ENCODE peak calls at places on chromosomes 5 and 9, in five cellular contexts. U, G, B, V and O are unnamed samples.

GRCh38 chr9:123002754-123003153 is 30.7 kb upstream of the GPR21 start:
- DNase-seq in V (no peak), B (no peak), U (no peak), G (no peak), O (no peak)

GRCh38 chr9:109272745-109273144 is 48.1 kb downstream of the EPB41L4B start:
- DNase-seq in G (no peak), B (no peak), U (no peak), V (no peak), O (no peak)

GRCh38 chr5:142845954-142846398 is 75.8 kb downstream of the ARHGAP26 start:
- DNase-seq in U (no peak), G (no peak), B (no peak), V (no peak), O (no peak)

GRCh38 chr5:134873494-134873893 is 677 bp upstream of the TXNDC15 start:
- DNase-seq in V (no peak), B (no peak), U (no peak), G (no peak), O (no peak)

GRCh38 chr5:65184780-65185179 is 296.9 kb downstream of the ADAMTS6 start:
- DNase-seq in B (no peak), V (no peak), G (no peak), U (no peak), O (no peak)

GRCh38 chr5:91499943-91500531 is 116.9 kb upstream of the ARRDC3 start:
- DNase-seq in U (no peak), B (no peak), V (no peak), G (no peak), O (no peak)

GRCh38 chr5:58410441-58410840 is 49.4 kb downstream of the PLK2 start:
- DNase-seq in U (no peak), V (no peak), B (peak; percentile 29), G (no peak), O (no peak)

GRCh38 chr5:14676320-14676719 is 11.8 kb downstream of the OTULIN start:
- DNase-seq in B (no peak), G (no peak), V (no peak), U (peak; percentile 38), O (no peak)

GRCh38 chr9:88589656-88590055 is 54.7 kb downstream of the NXNL2 start:
- DNase-seq in U (no peak), B (no peak), V (no peak), G (no peak), O (no peak)

GRCh38 chr9:117095116-117095515 is 319.7 kb downstream of the ASTN2 start:
- DNase-seq in G (no peak), B (no peak), V (no peak), U (no peak), O (no peak)

GRCh38 chr9:127269440-127269839 is 4.9 kb downstream of the GARNL3 start:
- DNase-seq in B (no peak), U (no peak), G (no peak), V (no peak), O (no peak)

GRCh38 chr5:108054349-108054748 is 327.5 kb downstream of the FBXL17 start:
- DNase-seq in B (no peak), U (no peak), V (no peak), G (no peak), O (no peak)

GRCh38 chr5:138466900-138467710 is 1.8 kb downstream of the EGR1 start:
- DNase-seq in U (no peak), V (no peak), B (peak; percentile 12), G (peak; percentile 51), O (peak; percentile 25)

GRCh38 chr5:95440825-95441224 is 49.7 kb downstream of the FAM81B start:
- DNase-seq in G (no peak), U (no peak), B (no peak), V (no peak), O (no peak)

GRCh38 chr5:124630767-124631704 is 115.4 kb downstream of the ZNF608 start:
- DNase-seq in G (no peak), B (no peak), U (no peak), V (no peak), O (no peak)

GRCh38 chr5:22249209-22249608 is 603.9 kb downstream of the CDH12 start:
- DNase-seq in G (no peak), V (no peak), B (no peak), U (no peak), O (no peak)

GRCh38 chr9:68710082-68710481 is 5.0 kb downstream of the PIP5K1B start:
- DNase-seq in V (no peak), G (no peak), U (no peak), B (no peak), O (no peak)

GRCh38 chr5:163306421-163306820 is 131.0 kb upstream of the CCNG1 start:
- DNase-seq in U (no peak), V (no peak), G (no peak), B (no peak), O (no peak)

GRCh38 chr5:66171349-66172344 is 27.5 kb downstream of the SREK1 start:
- DNase-seq in B (peak; percentile 64), V (peak; percentile 28), U (peak; percentile 22), G (no peak), O (peak; percentile 17)

GRCh38 chr5:98721231-98721928 is 52.1 kb upstream of the RGMB start:
- DNase-seq in B (no peak), G (no peak), U (no peak), V (no peak), O (no peak)

GRCh38 chr5:101532430-101532829 is 629.3 kb upstream of the ST8SIA4 start:
- DNase-seq in G (no peak), B (no peak), V (no peak), U (no peak), O (no peak)

GRCh38 chr5:51226420-51226735 is 156.9 kb upstream of the ISL1 start:
- DNase-seq in U (peak; percentile 22), V (no peak), B (no peak), G (peak; percentile 50), O (no peak)

GRCh38 chr5:150208187-150209015 is 18.5 kb downstream of the SLC6A7 start:
- DNase-seq in U (no peak), G (no peak), V (no peak), B (no peak), O (no peak)

GRCh38 chr5:172511952-172512351 is 57.6 kb upstream of the SH3PXD2B start:
- DNase-seq in G (no peak), B (no peak), U (no peak), V (no peak), O (no peak)

GRCh38 chr9:107019216-107019615 is 156.2 kb downstream of the ZNF462 start:
- DNase-seq in G (no peak), V (no peak), U (no peak), B (no peak), O (no peak)

GRCh38 chr9:35791321-35791921 is at the start of gene NPR2:
- DNase-seq in V (no peak), B (no peak), U (no peak), G (no peak), O (no peak)

GRCh38 chr5:10596886-10597451 is 33.1 kb downstream of the ANKRD33B start:
- DNase-seq in V (no peak), G (no peak), B (no peak), U (no peak), O (no peak)

GRCh38 chr5:66989286-66989685 is 207.3 kb downstream of the CD180 start:
- DNase-seq in G (no peak), U (no peak), V (no peak), B (no peak), O (no peak)

DNA sequence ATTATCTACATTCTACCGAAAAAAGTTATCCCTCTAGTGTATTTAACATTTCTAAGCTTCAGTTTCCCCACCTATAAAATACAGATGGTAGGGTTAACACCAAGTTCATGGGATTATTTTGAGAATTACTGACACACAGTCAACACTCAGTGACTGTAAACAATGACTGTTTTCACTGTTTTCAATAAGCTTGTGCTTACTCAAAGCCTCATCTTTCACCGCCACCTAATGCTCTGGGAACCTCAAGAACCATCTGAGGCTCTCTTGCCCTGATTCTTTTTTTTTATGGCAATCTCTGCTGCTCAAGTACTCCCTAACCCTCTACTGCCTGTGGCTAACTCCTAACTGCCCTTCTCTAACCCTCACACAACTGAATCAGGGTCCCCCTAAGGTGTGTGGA is 59.6 kb downstream of the SETX start:
- DNase-seq in B (no peak), U (no peak), G (no peak), V (no peak), O (no peak)
- H3K36me3 ChIP-seq in B (peaks cover 94% of the 10 kb centered on the region), U (peaks cover 59% of the 10 kb centered on the region), G (peaks cover 97% of the 10 kb centered on the region), V (peaks cover 59% of the 10 kb centered on the region), O (peaks cover 66% of the 10 kb centered on the region)

GRCh38 chr9:71760901-71761300 is 7.4 kb downstream of the CEMIP2 start:
- DNase-seq in B (no peak), U (no peak), V (no peak), G (no peak), O (no peak)

GRCh38 chr9:71755869-71756268 is 12.4 kb downstream of the CEMIP2 start:
- DNase-seq in U (no peak), V (no peak), G (no peak), B (no peak), O (no peak)

GRCh38 chr9:71756753-71757152 is 11.6 kb downstream of the CEMIP2 start:
- DNase-seq in V (no peak), U (no peak), B (no peak), G (no peak), O (no peak)

GRCh38 chr9:71758785-71759184 is 9.5 kb downstream of the CEMIP2 start:
- DNase-seq in G (no peak), U (no peak), V (no peak), B (no peak), O (no peak)

GRCh38 chr9:71758277-71758676 is 10.0 kb downstream of the CEMIP2 start:
- DNase-seq in V (no peak), B (no peak), U (no peak), G (no peak), O (no peak)
- H3K4me3 ChIP-seq in V (no peak overlapping the region), B (no peak overlapping the region), U (no peak overlapping the region), G (peak overlapping the region; percentile 1), O (no peak overlapping the region)

DNA sequence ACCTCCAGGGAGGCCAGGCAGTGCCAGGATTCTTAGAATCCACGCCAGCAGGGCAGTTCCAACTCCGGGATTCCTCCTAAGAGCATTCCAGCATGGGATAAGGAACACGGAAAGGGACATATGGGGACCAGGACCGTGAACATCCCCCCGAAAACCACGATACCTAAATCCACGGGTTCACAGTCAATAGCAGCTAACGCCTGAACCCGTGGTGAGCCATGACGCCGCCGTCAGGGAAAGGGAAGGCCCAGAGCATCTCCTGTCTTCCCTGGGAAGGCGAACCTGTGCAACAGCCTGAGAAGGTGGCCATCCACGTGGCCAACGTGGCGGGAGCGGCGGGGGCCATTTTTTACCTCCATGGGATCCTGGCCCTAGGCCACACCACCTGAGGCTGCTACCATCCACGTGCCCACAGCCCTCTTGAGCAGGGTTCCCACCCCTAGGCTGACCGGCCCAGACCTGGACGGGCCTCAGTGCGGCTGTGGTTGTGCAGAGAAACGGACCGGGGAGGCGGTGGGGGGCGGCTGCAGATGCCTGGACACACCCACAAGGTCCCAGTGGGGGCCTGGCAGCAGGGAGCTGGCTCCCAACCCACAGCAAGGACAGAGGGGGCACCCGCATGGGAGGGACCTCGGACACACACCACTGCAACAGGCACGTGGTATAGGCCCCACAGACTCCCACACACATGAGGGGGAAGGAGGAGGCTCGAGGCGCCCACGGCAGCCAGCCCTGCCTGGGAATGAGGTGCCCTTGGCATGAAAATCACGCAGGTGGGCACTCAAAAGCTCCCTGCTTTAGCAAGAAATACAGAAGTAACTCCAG is 42.8 kb downstream of the SLC12A7 start:
- DNase-seq in U (no peak), V (no peak), B (no peak), G (no peak), O (no peak)
- H3K36me3 ChIP-seq in U (peaks cover 56% of the 10 kb centered on the region), V (no peaks in the 10 kb centered on the region), B (peaks cover 60% of the 10 kb centered on the region), G (peaks cover 50% of the 10 kb centered on the region), O (peaks cover 45% of the 10 kb centered on the region)

DNA sequence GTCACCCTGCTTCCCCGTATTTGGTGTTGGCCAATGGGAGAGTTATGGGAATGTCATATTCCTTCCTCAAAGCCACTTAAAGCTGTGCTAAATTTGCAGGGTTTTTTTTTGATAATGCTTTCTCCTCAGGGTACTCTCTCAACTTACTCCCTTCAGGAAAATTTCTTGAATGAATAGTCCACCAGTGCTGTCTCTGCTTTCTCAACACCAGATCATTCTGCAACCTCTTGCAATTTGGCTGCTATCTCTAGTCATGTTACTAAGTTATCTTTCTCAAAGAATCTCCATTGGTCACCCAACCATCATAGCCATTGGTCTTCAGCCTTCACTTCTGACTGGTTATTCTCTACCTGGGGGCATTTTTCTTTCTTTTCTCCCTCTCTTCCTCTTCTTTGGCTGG is 13.4 kb upstream of the TNFAIP8 start:
- DNase-seq in G (no peak), B (no peak), U (no peak), V (no peak), O (no peak)
- H3K4me3 ChIP-seq in G (no peak overlapping the region), B (no peak overlapping the region), U (no peak overlapping the region), V (peak overlapping the region; percentile 54), O (peak overlapping the region; percentile 31)